ENCODE peak calls at places on chromosomes 2 and 18, in seven cellular contexts. J is testis, W is adrenal gland, C is lower leg skin, M is ovary, B is spleen, P is stomach. H is an unnamed sample.

GRCh38 chr2:237488901-237489860 is 2.1 kb downstream of the MLPH start:
- DNase-seq in J (no peak), W (no peak), C (no peak), M (no peak), B (peak; percentile 38), P (peak; percentile 79), H (no peak)

GRCh38 chr18:31661965-31662364 is 22.4 kb downstream of the B4GALT6 start:
- DNase-seq in J (no peak), W (no peak), C (no peak), M (no peak), B (no peak), P (no peak), H (no peak)

GRCh38 chr2:207670887-207671286 is 40.6 kb upstream of the CCNYL1 start:
- DNase-seq in J (no peak), W (no peak), C (no peak), M (no peak), B (no peak), P (no peak), H (no peak)

GRCh38 chr2:152354909-152355308 is 19.9 kb downstream of the FMNL2 start:
- DNase-seq in J (no peak), W (no peak), C (no peak), M (no peak), B (no peak), P (no peak), H (no peak)

GRCh38 chr2:222318712-222319575 is 20.1 kb upstream of the PAX3 start:
- DNase-seq in J (peak; percentile 74), W (no peak), C (no peak), M (no peak), B (peak; percentile 85), P (no peak), H (peak; percentile 47)

GRCh38 chr2:160934991-160935390 is 225.2 kb upstream of the TANK start:
- DNase-seq in J (no peak), W (no peak), C (no peak), M (no peak), B (no peak), P (no peak), H (no peak)

GRCh38 chr2:164066095-164066494 is 330.3 kb upstream of the FIGN start:
- DNase-seq in J (no peak), W (no peak), C (no peak), M (no peak), B (no peak), P (no peak), H (no peak)

GRCh38 chr18:50573679-50574078 is 13.8 kb downstream of the MAPK4 start:
- DNase-seq in J (no peak), W (no peak), C (no peak), M (no peak), B (no peak), P (no peak), H (no peak)

GRCh38 chr2:163617517-163617916 is 118.3 kb downstream of the FIGN start:
- DNase-seq in J (no peak), W (no peak), C (no peak), M (no peak), B (no peak), P (no peak), H (no peak)

GRCh38 chr2:121634354-121635307 is 14.6 kb downstream of the CLASP1 start:
- DNase-seq in J (no peak), W (no peak), C (no peak), M (no peak), B (no peak), P (no peak), H (no peak)

GRCh38 chr2:78982638-78983330 is 42.7 kb upstream of the REG3G start:
- DNase-seq in J (no peak), W (no peak), C (no peak), M (no peak), B (no peak), P (no peak), H (no peak)

GRCh38 chr18:43863180-43863579 is 585.9 kb upstream of the SYT4 start:
- DNase-seq in J (peak; percentile 17), W (no peak), C (no peak), M (no peak), B (no peak), P (no peak), H (no peak)

GRCh38 chr2:238141541-238142318 is 3.3 kb downstream of the KLHL30 start:
- DNase-seq in J (no peak), W (no peak), C (no peak), M (no peak), B (no peak), P (peak; percentile 87), H (no peak)

GRCh38 chr2:64115808-64116598 is 28.2 kb downstream of the PELI1 start:
- DNase-seq in J (no peak), W (no peak), C (no peak), M (no peak), B (no peak), P (no peak), H (no peak)

GRCh38 chr2:66581461-66582363 is 146.8 kb downstream of the MEIS1 start:
- DNase-seq in J (no peak), W (peak; percentile 60), C (no peak), M (peak; percentile 48), B (peak; percentile 72), P (no peak), H (no peak)

GRCh38 chr2:121038831-121039230 is 246.2 kb downstream of the TFCP2L1 start:
- DNase-seq in J (no peak), W (peak; percentile 53), C (peak; percentile 54), M (no peak), B (no peak), P (peak; percentile 85), H (no peak)

GRCh38 chr18:44601447-44601846 is 79.2 kb upstream of the SETBP1 start:
- DNase-seq in J (no peak), W (no peak), C (no peak), M (no peak), B (no peak), P (no peak), H (no peak)

GRCh38 chr2:10370895-10371294 is 68.2 kb downstream of the HPCAL1 start:
- DNase-seq in J (no peak), W (no peak), C (no peak), M (no peak), B (no peak), P (no peak), H (no peak)

GRCh38 chr18:13530879-13531387 is 195.4 kb downstream of the FAM210A start:
- DNase-seq in J (peak; percentile 75), W (peak; percentile 70), C (peak; percentile 92), M (no peak), B (no peak), P (peak; percentile 51), H (peak; percentile 20)

GRCh38 chr2:235268535-235268934 is 225.3 kb upstream of the AGAP1 start:
- DNase-seq in J (no peak), W (no peak), C (no peak), M (no peak), B (no peak), P (no peak), H (no peak)

GRCh38 chr2:97660775-97661417 is 2.9 kb downstream of the ACTR1B start:
- DNase-seq in J (no peak), W (no peak), C (no peak), M (no peak), B (peak; percentile 73), P (no peak), H (no peak)

GRCh38 chr2:207855591-207855990 is 85.9 kb upstream of the FZD5 start:
- DNase-seq in J (no peak), W (no peak), C (no peak), M (no peak), B (no peak), P (no peak), H (no peak)

GRCh38 chr2:99956232-99957030 is 186.0 kb downstream of the AFF3 start:
- DNase-seq in J (no peak), W (no peak), C (no peak), M (no peak), B (no peak), P (no peak), H (no peak)

GRCh38 chr2:174486614-174487535 is at the start of gene GPR155:
- DNase-seq in J (peak; percentile 100), W (peak; percentile 100), C (peak; percentile 100), M (peak; percentile 100), B (peak; percentile 100), P (peak; percentile 100), H (peak; percentile 99)
- TF ChIP-seq POLR2A in J (no peak), W (no peak), C (no peak), M (peak; percentile 39), B (no peak), P (no peak), H (peak; percentile 66)

GRCh38 chr2:20449501-20450200 is 2.8 kb downstream of the RHOB start:
- DNase-seq in J (no peak), W (peak; percentile 47), C (peak; percentile 54), M (no peak), B (no peak), P (peak; percentile 45), H (peak; percentile 20)
- TF ChIP-seq POLR2A in J (no peak), W (peak; percentile 68), C (no peak), M (peak; percentile 7), B (no peak), P (no peak), H (peak; percentile 35)

DNA sequence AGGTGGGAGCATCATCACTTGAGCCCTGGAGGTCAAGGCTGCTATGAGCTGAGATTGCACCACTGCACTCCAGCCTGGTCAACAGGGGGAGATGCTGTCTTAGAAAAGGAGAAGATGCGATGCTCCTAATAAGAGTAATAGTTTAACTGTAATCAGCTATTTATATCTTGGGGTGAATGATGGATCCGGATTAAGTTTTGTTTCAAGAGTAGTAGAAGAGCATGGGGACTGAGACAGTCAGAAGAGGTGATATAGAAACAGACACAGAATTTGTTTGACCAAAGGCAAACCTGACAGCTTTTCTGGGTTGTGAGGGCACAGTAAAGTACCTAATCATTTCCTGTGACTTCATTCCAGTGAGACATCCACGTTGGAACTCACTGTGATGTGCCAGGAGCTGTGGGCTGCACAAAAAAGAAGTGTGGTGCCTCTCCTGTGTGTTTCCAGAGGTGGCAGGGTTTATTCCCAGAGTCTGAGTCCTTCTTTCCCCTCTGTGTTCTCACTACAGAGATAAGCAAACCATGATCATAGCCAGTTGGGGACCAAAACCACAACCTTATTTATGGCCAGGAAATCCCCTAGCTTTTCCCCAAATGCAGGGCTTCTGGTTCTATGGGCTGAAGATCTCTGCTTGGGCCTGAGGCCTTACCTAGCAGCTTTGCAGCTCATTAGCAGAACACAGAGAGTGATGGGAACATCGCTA is 113.7 kb downstream of the XRCC5 start:
- DNase-seq in J (no peak), W (no peak), C (no peak), M (no peak), B (no peak), P (no peak), H (peak; percentile 2)
- TF ChIP-seq POLR2A in J (no peak), W (no peak), C (no peak), M (no peak), B (no peak), P (no peak), H (no peak)

GRCh38 chr2:210172219-210172575 is 988 bp upstream of the KANSL1L start:
- DNase-seq in J (no peak), W (no peak), C (no peak), M (no peak), B (no peak), P (no peak), H (no peak)

GRCh38 chr2:210170442-210171303 is 536 bp downstream of the KANSL1L start:
- DNase-seq in J (peak; percentile 97), W (peak; percentile 95), C (peak; percentile 100), M (peak; percentile 98), B (peak; percentile 98), P (peak; percentile 97), H (peak; percentile 98)

GRCh38 chr2:210169871-210170441 is 1.3 kb downstream of the KANSL1L start:
- DNase-seq in J (no peak), W (no peak), C (no peak), M (no peak), B (no peak), P (no peak), H (peak; percentile 56)

GRCh38 chr2:210174086-210174485 is 2.9 kb upstream of the KANSL1L start:
- DNase-seq in J (no peak), W (no peak), C (no peak), M (no peak), B (no peak), P (no peak), H (no peak)

GRCh38 chr2:210171309-210172218 is at the start of gene KANSL1L:
- DNase-seq in J (peak; percentile 99), W (peak; percentile 99), C (peak; percentile 100), M (peak; percentile 100), B (peak; percentile 99), P (peak; percentile 100), H (peak; percentile 96)
- TF ChIP-seq POLR2A in J (peak; percentile 76), W (peak; percentile 58), C (no peak), M (peak; percentile 82), B (no peak), P (no peak), H (peak; percentile 68)